ENCODE peak calls at places on chromosomes 16 and 17, in seven cellular contexts. L is cardiac muscle cell; Q is activated T-cell treated with anti-CD3 and anti-CD28 coated beads, Interleukin-2, amount 50 U/mL, for 72 hours; X is activated CD4-positive, alpha-beta T cell treated with anti-CD3 and anti-CD28 coated beads, Interleukin-2, amount 10 ng/mL, durations not matched to agents 24 days and 14 days; I is A549; A is PC-3; J is amniotic epithelial cell. C is an unnamed sample.

GRCh38 chr16:10622036-10622921 is 41.9 kb upstream of the EMP2 start:
- DNase-seq in L (no peak), Q (no peak), X (no peak), I (no peak), A (no peak), J (no peak), C (peak; percentile 75)

GRCh38 chr16:74748710-74749073 is 25.9 kb downstream of the FA2H start:
- DNase-seq in L (no peak), Q (no peak), X (no peak), I (no peak), A (no peak), J (no peak), C (peak; percentile 49)

GRCh38 chr17:80453126-80453979 is 23.1 kb downstream of the NPTX1 start:
- DNase-seq in L (no peak), Q (no peak), X (no peak), I (no peak), A (peak; percentile 17), J (no peak), C (no peak)

GRCh38 chr17:7133424-7133823 is 18.8 kb upstream of the ASGR2 start:
- DNase-seq in L (peak; percentile 17), Q (peak; percentile 58), X (peak; percentile 78), I (no peak), A (no peak), J (no peak), C (peak; percentile 70)

GRCh38 chr17:30326816-30327215 is 7.0 kb downstream of the TMIGD1 start:
- DNase-seq in L (no peak), Q (no peak), X (no peak), I (no peak), A (no peak), J (no peak), C (no peak)

GRCh38 chr17:35046740-35047283 is 16.7 kb downstream of the RFFL start:
- DNase-seq in L (peak; percentile 69), Q (peak; percentile 75), X (peak; percentile 91), I (no peak), A (no peak), J (peak; percentile 76), C (no peak)

GRCh38 chr17:33269337-33270060 is 23.6 kb downstream of the ASIC2 start:
- DNase-seq in L (no peak), Q (no peak), X (no peak), I (no peak), A (no peak), J (no peak), C (no peak)

GRCh38 chr17:42673885-42674754 is 2.7 kb downstream of the PLEKHH3 start:
- DNase-seq in L (peak; percentile 89), Q (no peak), X (peak; percentile 73), I (peak; percentile 95), A (no peak), J (peak; percentile 69), C (peak; percentile 95)

GRCh38 chr16:1049976-1050247 is 22.6 kb upstream of the SSTR5 start:
- DNase-seq in L (no peak), Q (no peak), X (no peak), I (no peak), A (no peak), J (no peak), C (no peak)

GRCh38 chr17:8965394-8966168 is at the start of gene PIK3R5:
- DNase-seq in L (no peak), Q (peak; percentile 80), X (peak; percentile 91), I (no peak), A (no peak), J (no peak), C (peak; percentile 99)

GRCh38 chr17:73343168-73343634 is 31.4 kb upstream of the CDC42EP4 start:
- DNase-seq in L (peak; percentile 93), Q (no peak), X (no peak), I (no peak), A (no peak), J (peak; percentile 83), C (peak; percentile 92)

GRCh38 chr16:12985516-12985915 is 84.1 kb downstream of the SHISA9 start:
- DNase-seq in L (no peak), Q (no peak), X (no peak), I (no peak), A (no peak), J (no peak), C (no peak)

GRCh38 chr16:72924918-72925630 is 122.9 kb downstream of the ZFHX3 start:
- DNase-seq in L (no peak), Q (no peak), X (no peak), I (no peak), A (peak; percentile 22), J (no peak), C (no peak)

GRCh38 chr17:69579961-69580677 is 165.6 kb downstream of the MAP2K6 start:
- DNase-seq in L (no peak), Q (no peak), X (no peak), I (no peak), A (no peak), J (no peak), C (no peak)

GRCh38 chr17:62723842-62724241 is 84.3 kb downstream of the MARCHF10 start:
- DNase-seq in L (no peak), Q (no peak), X (no peak), I (no peak), A (no peak), J (no peak), C (no peak)

GRCh38 chr17:50273654-50274040 is 619 bp upstream of the TMEM92 start:
- DNase-seq in L (no peak), Q (no peak), X (no peak), I (no peak), A (no peak), J (no peak), C (no peak)

GRCh38 chr17:17075037-17075755 is 32.9 kb downstream of the MPRIP start:
- DNase-seq in L (peak; percentile 73), Q (no peak), X (peak; percentile 63), I (no peak), A (no peak), J (peak; percentile 85), C (no peak)

GRCh38 chr17:5912927-5913565 is 157.1 kb upstream of the WSCD1 start:
- DNase-seq in L (no peak), Q (no peak), X (no peak), I (no peak), A (no peak), J (no peak), C (no peak)

GRCh38 chr17:13001991-13002615 is 15.7 kb downstream of the ELAC2 start:
- DNase-seq in L (peak; percentile 22), Q (no peak), X (no peak), I (no peak), A (no peak), J (no peak), C (peak; percentile 6)

GRCh38 chr16:57380671-57381462 is 8.6 kb downstream of the CX3CL1 start:
- DNase-seq in L (peak; percentile 62), Q (no peak), X (no peak), I (no peak), A (peak; percentile 52), J (peak; percentile 19), C (no peak)

GRCh38 chr17:29514792-29515191 is 52.0 kb downstream of the ABHD15 start:
- DNase-seq in L (peak; percentile 39), Q (no peak), X (no peak), I (no peak), A (no peak), J (peak; percentile 7), C (no peak)

GRCh38 chr17:48559609-48560451 is 14.9 kb upstream of the HOXB2 start:
- DNase-seq in L (no peak), Q (no peak), X (no peak), I (no peak), A (no peak), J (peak; percentile 60), C (peak; percentile 61)

GRCh38 chr17:68310141-68310540 is 18.8 kb downstream of the ARSG start:
- DNase-seq in L (no peak), Q (peak; percentile 42), X (peak; percentile 81), I (no peak), A (peak; percentile 72), J (no peak), C (no peak)

GRCh38 chr17:57624390-57624789 is 120.7 kb downstream of the CCDC182 start:
- DNase-seq in L (no peak), Q (no peak), X (no peak), I (no peak), A (no peak), J (no peak), C (no peak)

GRCh38 chr17:15341385-15341849 is at the start of gene TEKT3:
- DNase-seq in L (peak; percentile 78), Q (peak; percentile 19), X (peak; percentile 57), I (peak; percentile 90), A (no peak), J (peak; percentile 58), C (peak; percentile 95)

GRCh38 chr16:77424841-77425604 is 9.8 kb downstream of the ADAMTS18 start:
- DNase-seq in L (no peak), Q (no peak), X (no peak), I (no peak), A (no peak), J (no peak), C (no peak)

GRCh38 chr17:75654176-75654575 is 12.8 kb downstream of the RECQL5 start:
- DNase-seq in L (peak; percentile 15), Q (no peak), X (no peak), I (no peak), A (peak; percentile 64), J (peak; percentile 13), C (no peak)

GRCh38 chr16:10923146-10923649 is 19.1 kb downstream of the DEXI start:
- DNase-seq in L (no peak), Q (no peak), X (no peak), I (no peak), A (no peak), J (no peak), C (no peak)

GRCh38 chr17:72514888-72515287 is 394.1 kb downstream of the SOX9 start:
- DNase-seq in L (peak; percentile 91), Q (no peak), X (no peak), I (no peak), A (peak; percentile 31), J (peak; percentile 86), C (no peak)

GRCh38 chr17:69761767-69762321 is 313.2 kb upstream of the KCNJ16 start:
- DNase-seq in L (peak; percentile 73), Q (no peak), X (no peak), I (peak; percentile 77), A (peak; percentile 98), J (peak; percentile 96), C (peak; percentile 4)

GRCh38 chr17:10058924-10059683 is 139.3 kb downstream of the GAS7 start:
- DNase-seq in L (no peak), Q (no peak), X (no peak), I (no peak), A (no peak), J (no peak), C (peak; percentile 30)

C was measured in H7.